ENCODE peak calls at places on chromosome 5, in six cellular contexts. D, T, X, R, A and P are unnamed samples.

GRCh38 chr5:37738057-37738691 is 101.7 kb downstream of the GDNF start:
- DNase-seq in D (no peak), T (no peak), X (peak), R (peak), A (no peak), P (no peak)

GRCh38 chr5:111493031-111493430 is 19.3 kb downstream of the STARD4 start:
- DNase-seq in D (no peak), T (no peak), X (no peak), R (no peak), A (no peak), P (no peak)

GRCh38 chr5:119752921-119753886 is 123.8 kb downstream of the FAM170A start:
- DNase-seq in D (no peak), T (no peak), X (no peak), R (no peak), A (no peak), P (no peak)

GRCh38 chr5:82107277-82107676 is 135.5 kb downstream of the ATG10 start:
- DNase-seq in D (no peak), T (peak), X (no peak), R (no peak), A (no peak), P (no peak)

GRCh38 chr5:159286420-159287035 is 23.4 kb downstream of the UBLCP1 start:
- DNase-seq in D (no peak), T (no peak), X (peak), R (no peak), A (no peak), P (no peak)

GRCh38 chr5:150345716-150346115 is 11.8 kb upstream of the TCOF1 start:
- DNase-seq in D (no peak), T (no peak), X (no peak), R (no peak), A (no peak), P (no peak)

GRCh38 chr5:6712136-6712581 is 1.1 kb upstream of the TENT4A start:
- DNase-seq in D (no peak), T (peak), X (peak), R (no peak), A (peak), P (no peak)

GRCh38 chr5:38576442-38576841 is 20.0 kb upstream of the LIFR start:
- DNase-seq in D (no peak), T (no peak), X (no peak), R (no peak), A (no peak), P (no peak)

GRCh38 chr5:163623524-163623923 is 118.1 kb downstream of the MAT2B start:
- DNase-seq in D (no peak), T (no peak), X (no peak), R (no peak), A (no peak), P (no peak)

GRCh38 chr5:17288570-17288969 is 71.1 kb downstream of the BASP1 start:
- DNase-seq in D (no peak), T (no peak), X (no peak), R (no peak), A (no peak), P (no peak)

GRCh38 chr5:141807732-141808131 is 70.5 kb downstream of the PCDH1 start:
- DNase-seq in D (no peak), T (no peak), X (no peak), R (no peak), A (no peak), P (no peak)

GRCh38 chr5:142740903-142741302 is 29.3 kb upstream of the ARHGAP26 start:
- DNase-seq in D (no peak), T (no peak), X (no peak), R (no peak), A (no peak), P (no peak)

GRCh38 chr5:150615141-150615699 is 25.2 kb upstream of the SYNPO start:
- DNase-seq in D (no peak), T (no peak), X (no peak), R (no peak), A (no peak), P (no peak)

GRCh38 chr5:16791036-16791705 is 144.9 kb downstream of the MYO10 start:
- DNase-seq in D (no peak), T (peak), X (peak), R (peak), A (no peak), P (peak)

GRCh38 chr5:53257806-53258373 is 148.3 kb upstream of the MOCS2 start:
- DNase-seq in D (no peak), T (no peak), X (no peak), R (no peak), A (no peak), P (no peak)

GRCh38 chr5:72353046-72353445 is 32.9 kb downstream of the PTCD2 start:
- DNase-seq in D (no peak), T (no peak), X (no peak), R (no peak), A (no peak), P (no peak)

GRCh38 chr5:171615201-171616001 is 170.2 kb upstream of the SMIM23 start:
- DNase-seq in D (no peak), T (no peak), X (no peak), R (no peak), A (peak), P (no peak)

GRCh38 chr5:134136221-134136631 is 21.7 kb downstream of the TCF7 start:
- DNase-seq in D (no peak), T (no peak), X (no peak), R (no peak), A (no peak), P (no peak)

GRCh38 chr5:75337366-75338021 is 474 bp downstream of the HMGCR start:
- DNase-seq in D (peak), T (peak), X (no peak), R (no peak), A (no peak), P (no peak)

GRCh38 chr5:14581891-14582796 is 552 bp downstream of the OTULINL start:
- DNase-seq in D (peak), T (no peak), X (no peak), R (no peak), A (peak), P (peak)

GRCh38 chr5:65034782-65035181 is 266.1 kb downstream of the CWC27 start:
- DNase-seq in D (peak), T (no peak), X (no peak), R (no peak), A (peak), P (no peak)

GRCh38 chr5:133928690-133929393 is 39.6 kb downstream of the C5orf15 start:
- DNase-seq in D (no peak), T (no peak), X (no peak), R (no peak), A (no peak), P (no peak)

GRCh38 chr5:9212605-9213004 is 333.3 kb downstream of the SEMA5A start:
- DNase-seq in D (no peak), T (no peak), X (no peak), R (no peak), A (no peak), P (no peak)

GRCh38 chr5:9829621-9830020 is 199.5 kb upstream of the TAS2R1 start:
- DNase-seq in D (no peak), T (no peak), X (no peak), R (no peak), A (no peak), P (no peak)

GRCh38 chr5:158640581-158640980 is 459.1 kb downstream of the EBF1 start:
- DNase-seq in D (no peak), T (no peak), X (no peak), R (no peak), A (no peak), P (no peak)

GRCh38 chr5:38707352-38708324 is 138.2 kb upstream of the OSMR start:
- DNase-seq in D (no peak), T (no peak), X (no peak), R (no peak), A (no peak), P (no peak)

GRCh38 chr5:82031220-82032119 is 59.6 kb downstream of the ATG10 start:
- DNase-seq in D (no peak), T (no peak), X (no peak), R (no peak), A (peak), P (no peak)

GRCh38 chr5:2207966-2208544 is 325.3 kb upstream of the IRX4 start:
- DNase-seq in D (no peak), T (peak), X (peak), R (no peak), A (peak), P (no peak)

GRCh38 chr5:68683632-68684035 is 410.2 kb upstream of the SLC30A5 start:
- DNase-seq in D (no peak), T (no peak), X (no peak), R (no peak), A (no peak), P (no peak)

GRCh38 chr5:150497274-150497988 is 10.5 kb upstream of the NDST1 start:
- DNase-seq in D (no peak), T (no peak), X (no peak), R (no peak), A (no peak), P (no peak)

GRCh38 chr5:153256-153655 is 38.0 kb upstream of the LRRC14B start:
- DNase-seq in D (no peak), T (no peak), X (no peak), R (no peak), A (no peak), P (no peak)

GRCh38 chr5:147751-148150 is 43.5 kb upstream of the LRRC14B start:
- DNase-seq in D (no peak), T (no peak), X (no peak), R (no peak), A (no peak), P (no peak)

GRCh38 chr5:152077-152476 is 39.2 kb upstream of the LRRC14B start:
- DNase-seq in D (no peak), T (no peak), X (no peak), R (no peak), A (no peak), P (no peak)

GRCh38 chr5:145585-146323 is 45.5 kb upstream of the LRRC14B start:
- DNase-seq in D (no peak), T (no peak), X (no peak), R (no peak), A (peak), P (no peak)

DNA sequence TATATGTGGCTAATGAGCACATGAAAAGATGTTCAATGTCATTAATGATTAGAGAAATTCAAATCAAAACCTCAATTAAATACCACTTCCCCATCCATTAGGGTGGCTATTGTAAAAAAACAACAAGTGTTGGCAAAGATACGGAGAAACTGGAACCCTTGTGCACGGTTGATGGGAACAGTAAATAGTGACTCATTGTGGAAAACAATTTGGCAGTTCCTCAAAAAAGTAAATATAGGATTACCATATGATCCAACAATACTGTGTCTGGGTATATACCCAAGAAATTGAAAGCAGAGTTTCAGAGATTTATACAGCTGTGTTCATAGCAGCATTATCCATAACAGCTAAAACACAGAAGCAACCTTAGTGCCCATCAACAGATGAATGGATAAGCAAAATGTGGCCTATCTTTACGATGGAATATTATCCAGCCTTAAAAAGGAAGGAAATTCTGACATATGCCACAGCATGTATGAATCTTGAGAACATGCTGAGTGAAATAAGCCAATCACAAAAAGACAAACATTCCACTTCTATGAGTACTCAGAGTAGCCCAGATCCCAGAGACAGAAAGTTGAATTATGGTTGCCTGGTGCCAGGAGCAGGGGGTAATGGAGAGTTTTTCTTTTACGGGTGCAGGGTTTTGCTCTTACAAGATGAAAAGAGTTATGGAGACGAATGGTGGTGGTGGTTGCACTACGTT is 41.4 kb upstream of the LRRC14B start:
- DNase-seq in D (no peak), T (no peak), X (no peak), R (no peak), A (no peak), P (no peak)
- TF ChIP-seq TAF1 in D (no peak), T (no peak), X (no peak), R (no peak), A (no peak), P (no peak)

GRCh38 chr5:138337685-138338410 is at the start of gene FAM53C:
- DNase-seq in D (peak), T (peak), X (peak), R (peak), A (peak), P (peak)
- TF ChIP-seq POLR2A in D (peak), T (peak), X (peak), R (peak), A (peak), P (peak)

GRCh38 chr5:125485003-125485641 is 738.7 kb upstream of the ZNF608 start:
- DNase-seq in D (no peak), T (no peak), X (no peak), R (no peak), A (no peak), P (no peak)
- TF ChIP-seq POLR2AphosphoS5 in D (no peak), T (no peak), X (no peak), R (no peak), A (no peak), P (no peak)

GRCh38 chr5:135221187-135221473 is 177.9 kb downstream of the MACROH2A1 start:
- DNase-seq in D (no peak), T (no peak), X (no peak), R (no peak), A (no peak), P (no peak)

GRCh38 chr5:135223404-135223803 is 175.6 kb downstream of the MACROH2A1 start:
- DNase-seq in D (no peak), T (no peak), X (peak), R (no peak), A (no peak), P (no peak)

GRCh38 chr5:135222771-135223170 is 176.3 kb downstream of the MACROH2A1 start:
- DNase-seq in D (no peak), T (no peak), X (no peak), R (no peak), A (no peak), P (no peak)

GRCh38 chr5:135221696-135222095 is 177.3 kb downstream of the MACROH2A1 start:
- DNase-seq in D (no peak), T (no peak), X (no peak), R (no peak), A (peak), P (no peak)

GRCh38 chr5:135222171-135222681 is 176.8 kb downstream of the MACROH2A1 start:
- DNase-seq in D (no peak), T (no peak), X (no peak), R (no peak), A (no peak), P (no peak)
- TF ChIP-seq TAF1 in D (no peak), T (no peak), X (no peak), R (no peak), A (no peak), P (no peak)